ENCODE peak calls at places on chromosomes 3 and 15, in seven cellular contexts. J is AG08396, K is GM13977, A is astrocyte of the spinal cord, R is heart right ventricle, T is nephron progenitor cell, F is KG1. B is an unnamed sample.
A peak's percentile ranks its signal among the peaks of the same experiment; 100 is the strongest.

GRCh38 chr15:78420766-78421165 is 17.2 kb upstream of the IREB2 start:
- DNase-seq in J (no peak), K (no peak), A (no peak), R (no peak), T (no peak), F (no peak), B (no peak)

GRCh38 chr3:56790016-56790950 is 11.5 kb downstream of the ARHGEF3 start:
- DNase-seq in J (no peak), K (no peak), A (no peak), R (no peak), T (no peak), F (peak; percentile 83), B (no peak)

GRCh38 chr15:58058068-58058467 is 7.4 kb downstream of the ALDH1A2 start:
- DNase-seq in J (no peak), K (no peak), A (no peak), R (no peak), T (no peak), F (no peak), B (no peak)

GRCh38 chr15:51524376-51524775 is 98.2 kb downstream of the DMXL2 start:
- DNase-seq in J (no peak), K (no peak), A (no peak), R (no peak), T (no peak), F (no peak), B (no peak)

GRCh38 chr3:57079221-57079831 is 18.9 kb downstream of the SPATA12 start:
- DNase-seq in J (peak; percentile 73), K (peak; percentile 77), A (no peak), R (peak; percentile 44), T (peak; percentile 85), F (no peak), B (peak; percentile 45)

GRCh38 chr15:39598958-39599845 is 18.3 kb downstream of the THBS1 start:
- DNase-seq in J (no peak), K (no peak), A (peak; percentile 43), R (no peak), T (no peak), F (no peak), B (peak; percentile 33)

GRCh38 chr3:98982336-98982735 is 80.8 kb upstream of the DCBLD2 start:
- DNase-seq in J (no peak), K (no peak), A (peak; percentile 54), R (no peak), T (no peak), F (no peak), B (no peak)

GRCh38 chr3:26799679-26800317 is 177.2 kb downstream of the LRRC3B start:
- DNase-seq in J (no peak), K (no peak), A (no peak), R (no peak), T (no peak), F (no peak), B (no peak)

GRCh38 chr3:134426660-134427181 is 52.5 kb upstream of the AMOTL2 start:
- DNase-seq in J (peak; percentile 43), K (no peak), A (peak; percentile 91), R (no peak), T (no peak), F (no peak), B (peak; percentile 50)

GRCh38 chr3:143472731-143473523 is 353.4 kb downstream of the CHST2 start:
- DNase-seq in J (no peak), K (no peak), A (no peak), R (no peak), T (no peak), F (no peak), B (no peak)

GRCh38 chr3:71172951-71173350 is 410.6 kb downstream of the FOXP1 start:
- DNase-seq in J (peak; percentile 15), K (no peak), A (peak; percentile 36), R (no peak), T (no peak), F (no peak), B (peak; percentile 91)

GRCh38 chr15:22902578-22902977 is 64.1 kb downstream of the NIPA2 start:
- DNase-seq in J (no peak), K (no peak), A (no peak), R (no peak), T (no peak), F (no peak), B (no peak)

GRCh38 chr3:3110749-3111361 is 681 bp upstream of the IL5RA start:
- DNase-seq in J (no peak), K (no peak), A (no peak), R (no peak), T (no peak), F (no peak), B (no peak)

GRCh38 chr3:130773371-130773770 is 26.7 kb upstream of the PIK3R4 start:
- DNase-seq in J (no peak), K (no peak), A (peak; percentile 16), R (no peak), T (no peak), F (no peak), B (peak; percentile 85)

GRCh38 chr3:59451041-59451763 is 401.4 kb upstream of the CFAP20DC start:
- DNase-seq in J (no peak), K (peak; percentile 46), A (no peak), R (no peak), T (no peak), F (peak; percentile 22), B (no peak)

GRCh38 chr3:118628704-118629341 is 405.8 kb downstream of the IGSF11 start:
- DNase-seq in J (peak; percentile 35), K (peak; percentile 44), A (peak; percentile 57), R (peak; percentile 16), T (peak; percentile 79), F (peak; percentile 29), B (peak; percentile 86)

GRCh38 chr15:31214864-31215489 is 111.7 kb upstream of the KLF13 start:
- DNase-seq in J (peak; percentile 51), K (no peak), A (no peak), R (peak; percentile 54), T (no peak), F (no peak), B (peak; percentile 82)

GRCh38 chr15:39442898-39443297 is 138.0 kb upstream of the THBS1 start:
- DNase-seq in J (no peak), K (no peak), A (no peak), R (no peak), T (no peak), F (no peak), B (no peak)

GRCh38 chr15:48705381-48705780 is 59.9 kb upstream of the FBN1 start:
- DNase-seq in J (no peak), K (no peak), A (no peak), R (no peak), T (no peak), F (no peak), B (no peak)

GRCh38 chr15:79028411-79028964 is 62.1 kb downstream of the RASGRF1 start:
- DNase-seq in J (peak; percentile 58), K (peak; percentile 76), A (peak; percentile 14), R (no peak), T (peak; percentile 67), F (no peak), B (peak; percentile 56)

GRCh38 chr3:121483290-121483689 is 62.5 kb downstream of the POLQ start:
- DNase-seq in J (no peak), K (no peak), A (peak; percentile 29), R (no peak), T (no peak), F (no peak), B (no peak)

GRCh38 chr3:125367403-125368230 is 7.5 kb downstream of the ZNF148 start:
- DNase-seq in J (peak; percentile 62), K (no peak), A (peak; percentile 38), R (no peak), T (no peak), F (no peak), B (no peak)

GRCh38 chr15:79265987-79266579 is 16.4 kb upstream of the ANKRD34C start:
- DNase-seq in J (no peak), K (no peak), A (no peak), R (no peak), T (no peak), F (no peak), B (no peak)

GRCh38 chr3:83065861-83066260 is 1304.4 kb upstream of the GBE1 start:
- DNase-seq in J (no peak), K (no peak), A (peak; percentile 57), R (no peak), T (no peak), F (no peak), B (no peak)

GRCh38 chr3:185280572-185281365 is 26.9 kb upstream of the EHHADH start:
- DNase-seq in J (peak; percentile 55), K (peak; percentile 60), A (peak; percentile 60), R (no peak), T (no peak), F (peak; percentile 63), B (peak; percentile 77)

B was measured in cardiac muscle cell.